ENCODE peak calls at places on chromosomes 4 and X, in seven cellular contexts. P is head of caudate nucleus, W is mesothelial cell of epicardium, M is transverse colon, D is NCI-H1105 treated with DMSO at 0.1 percent for 48 hours, E is ACHN, Q is AG09319. I is an unnamed sample.

GRCh38 chrX:129772796-129773431 is 6.8 kb upstream of the SASH3 start:
- DNase-seq in P (no peak), W (no peak), M (peak; percentile 82), D (no peak), E (no peak), Q (no peak), I (no peak)

GRCh38 chr4:90317785-90318184 is 190.6 kb downstream of the CCSER1 start:
- DNase-seq in P (no peak), W (no peak), M (no peak), D (no peak), E (no peak), Q (peak; percentile 72), I (no peak)

GRCh38 chr4:182853731-182854130 is 63.5 kb downstream of the DCTD start:
- DNase-seq in P (no peak), W (no peak), M (no peak), D (no peak), E (no peak), Q (no peak), I (no peak)

GRCh38 chrX:150635952-150636351 is 57.2 kb upstream of the MTMR1 start:
- DNase-seq in P (no peak), W (no peak), M (no peak), D (no peak), E (peak; percentile 57), Q (no peak), I (no peak)

GRCh38 chrX:1124531-1124930 is 87.9 kb downstream of the CRLF2 start:
- DNase-seq in P (no peak), W (no peak), M (no peak), D (no peak), E (no peak), Q (no peak), I (no peak)

GRCh38 chr4:15368906-15369305 is 58.9 kb upstream of the C1QTNF7 start:
- DNase-seq in P (no peak), W (no peak), M (no peak), D (no peak), E (no peak), Q (no peak), I (no peak)

GRCh38 chr4:73990988-73991883 is 3.2 kb upstream of the PPBP start:
- DNase-seq in P (no peak), W (no peak), M (no peak), D (no peak), E (no peak), Q (no peak), I (no peak)

GRCh38 chr4:145301386-145302080 is 121.1 kb upstream of the OTUD4 start:
- DNase-seq in P (no peak), W (no peak), M (no peak), D (no peak), E (no peak), Q (no peak), I (no peak)

GRCh38 chr4:5051210-5051691 is at the start of gene STK32B:
- DNase-seq in P (peak; percentile 49), W (peak; percentile 67), M (peak; percentile 28), D (no peak), E (peak; percentile 81), Q (peak; percentile 67), I (no peak)

GRCh38 chr4:147735413-147736301 is 3.8 kb downstream of the ARHGAP10 start:
- DNase-seq in P (no peak), W (no peak), M (no peak), D (no peak), E (no peak), Q (no peak), I (no peak)

GRCh38 chr4:183444953-183445543 is 612 bp downstream of the CDKN2AIP start:
- DNase-seq in P (no peak), W (no peak), M (peak; percentile 52), D (peak; percentile 17), E (peak; percentile 26), Q (no peak), I (no peak)

GRCh38 chr4:56768772-56769171 is 52.7 kb downstream of the SPINK2 start:
- DNase-seq in P (no peak), W (no peak), M (peak; percentile 58), D (no peak), E (no peak), Q (no peak), I (no peak)

I was measured in SK-N-MC.